ENCODE peak calls at places on chromosomes 11 and 22, in four cellular contexts. One of them, this sample, is unnamed.
A peak's percentile ranks its signal among the peaks of the same experiment; 100 is the strongest.

GRCh38 chr22:29345932-29346331 is 30.4 kb upstream of the RASL10A start:
- DNase-seq in WTC11: no peak
- DNase-seq in HepG2: no peak
- DNase-seq in K562: no peak
- DNase-seq in this sample: no peak

GRCh38 chr11:109062445-109062844 is 359.5 kb upstream of the C11orf87 start:
- DNase-seq in WTC11: no peak
- DNase-seq in K562: no peak
- DNase-seq in HepG2: no peak
- DNase-seq in this sample: no peak

GRCh38 chr11:130337281-130338089 is 22.8 kb upstream of the ZBTB44 start:
- DNase-seq in WTC11: no peak
- DNase-seq in HepG2: no peak
- DNase-seq in K562: no peak
- DNase-seq in this sample: no peak

GRCh38 chr11:119720311-119720710 is 8.7 kb downstream of the NECTIN1 start:
- DNase-seq in HepG2: no peak
- DNase-seq in K562: no peak
- DNase-seq in WTC11: no peak
- DNase-seq in this sample: no peak

GRCh38 chr11:133836076-133836548 is 9.2 kb downstream of the SPATA19 start:
- DNase-seq in K562: no peak
- DNase-seq in WTC11: no peak
- DNase-seq in HepG2: no peak
- DNase-seq in this sample: no peak

GRCh38 chr11:78419327-78419726 is 1.7 kb upstream of the GAB2 start:
- DNase-seq in WTC11: no peak
- DNase-seq in K562: no peak
- DNase-seq in HepG2: no peak
- DNase-seq in this sample: no peak

GRCh38 chr11:68412593-68413475 is 47.7 kb upstream of the PPP6R3 start:
- DNase-seq in HepG2: no peak
- DNase-seq in K562: no peak
- DNase-seq in WTC11: no peak
- DNase-seq in this sample: no peak

GRCh38 chr11:69394234-69394891 is 87.1 kb upstream of the LINC01488 start:
- DNase-seq in HepG2: no peak
- DNase-seq in K562: peak; percentile 41
- DNase-seq in WTC11: no peak
- DNase-seq in this sample: no peak

GRCh38 chr22:42397332-42398246 is 34.6 kb downstream of the NFAM1 start:
- DNase-seq in K562: no peak
- DNase-seq in WTC11: no peak
- DNase-seq in HepG2: no peak
- DNase-seq in this sample: no peak

GRCh38 chr11:206002-206384 is 1.2 kb downstream of the BET1L start:
- DNase-seq in WTC11: no peak
- DNase-seq in K562: no peak
- DNase-seq in HepG2: no peak
- DNase-seq in this sample: no peak

GRCh38 chr22:39244496-39245129 is at the start of gene PDGFB:
- DNase-seq in HepG2: no peak
- DNase-seq in WTC11: no peak
- DNase-seq in K562: peak; percentile 42
- DNase-seq in this sample: peak; percentile 46

GRCh38 chr11:121887564-121887963 is 228.5 kb downstream of the BLID start:
- DNase-seq in K562: no peak
- DNase-seq in HepG2: no peak
- DNase-seq in WTC11: no peak
- DNase-seq in this sample: no peak

GRCh38 chr11:77819921-77820564 is 479 bp downstream of the RSF1 start:
- DNase-seq in WTC11: peak; percentile 80
- DNase-seq in K562: peak; percentile 81
- DNase-seq in HepG2: peak; percentile 9
- DNase-seq in this sample: peak; percentile 40

GRCh38 chr22:35995772-35996171 is 32.9 kb downstream of the RBFOX2 start:
- DNase-seq in HepG2: no peak
- DNase-seq in WTC11: no peak
- DNase-seq in K562: no peak
- DNase-seq in this sample: no peak

GRCh38 chr11:64525711-64526110 is 65.3 kb upstream of the SLC22A12 start:
- DNase-seq in K562: no peak
- DNase-seq in HepG2: no peak
- DNase-seq in WTC11: no peak
- DNase-seq in this sample: no peak

GRCh38 chr11:31813961-31814868 is 3.1 kb upstream of the PAX6 start:
- DNase-seq in HepG2: no peak
- DNase-seq in WTC11: peak; percentile 43
- DNase-seq in K562: no peak
- DNase-seq in this sample: no peak

GRCh38 chr11:74739546-74740270 is 8.5 kb upstream of the CHRDL2 start:
- DNase-seq in K562: peak; percentile 80
- DNase-seq in HepG2: peak; percentile 69
- DNase-seq in WTC11: peak; percentile 62
- DNase-seq in this sample: peak; percentile 80

GRCh38 chr22:38564669-38565068 is 5.3 kb downstream of the DMC1 start:
- DNase-seq in WTC11: no peak
- DNase-seq in HepG2: no peak
- DNase-seq in K562: no peak
- DNase-seq in this sample: no peak

GRCh38 chr11:19753451-19754041 is 40.9 kb downstream of the NAV2 start:
- DNase-seq in WTC11: no peak
- DNase-seq in K562: no peak
- DNase-seq in HepG2: no peak
- DNase-seq in this sample: no peak

GRCh38 chr11:61152816-61153592 is 8.2 kb downstream of the VPS37C start:
- DNase-seq in HepG2: no peak
- DNase-seq in K562: no peak
- DNase-seq in WTC11: no peak
- DNase-seq in this sample: no peak

DNA sequence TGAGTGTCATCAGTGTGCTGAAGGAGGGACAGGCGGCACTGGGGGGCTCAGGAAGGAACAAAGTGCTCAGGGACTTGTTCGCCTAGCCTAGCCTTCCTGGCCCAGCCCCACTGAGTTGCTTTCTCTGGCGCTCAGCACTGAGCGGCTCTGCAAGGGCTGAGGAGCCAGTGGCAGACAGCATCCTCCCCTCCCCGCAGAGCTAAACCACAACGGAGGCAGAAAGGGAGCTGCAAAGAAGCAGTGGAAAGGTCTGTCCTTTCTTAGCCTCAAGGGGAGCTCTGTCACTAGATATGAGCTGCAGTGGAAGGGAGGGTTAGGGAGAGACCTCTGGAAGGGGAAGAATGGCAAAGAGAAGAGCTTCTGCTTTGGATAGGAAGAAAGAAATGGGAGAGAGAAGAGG is 89.7 kb upstream of the PHOX2A start:
- DNase-seq in WTC11: peak; percentile 69
- DNase-seq in K562: peak; percentile 24
- DNase-seq in HepG2: no peak
- DNase-seq in this sample: peak; percentile 30
- TF ChIP-seq ELF4 in WTC11: no peak
- TF ChIP-seq ELF4 in K562: no peak
- TF ChIP-seq ELF4 in HepG2: no peak
- TF ChIP-seq ELF4 in this sample: no peak

GRCh38 chr22:21641795-21642583 is at the start of gene SDF2L1:
- DNase-seq in WTC11: peak; percentile 99
- DNase-seq in HepG2: peak; percentile 97
- DNase-seq in K562: peak; percentile 100
- DNase-seq in this sample: peak; percentile 98

GRCh38 chr22:21642584-21643448 is 714 bp downstream of the SDF2L1 start:
- DNase-seq in WTC11: peak; percentile 81
- DNase-seq in HepG2: peak; percentile 62
- DNase-seq in K562: peak; percentile 95
- DNase-seq in this sample: peak; percentile 75

GRCh38 chr22:21639359-21639758 is 2.7 kb upstream of the SDF2L1 start:
- DNase-seq in WTC11: no peak
- DNase-seq in K562: no peak
- DNase-seq in HepG2: no peak
- DNase-seq in this sample: no peak

GRCh38 chr22:21640810-21641209 is 1.3 kb upstream of the SDF2L1 start:
- DNase-seq in HepG2: no peak
- DNase-seq in K562: no peak
- DNase-seq in WTC11: no peak
- DNase-seq in this sample: no peak

GRCh38 chr22:21641417-21641794 is 696 bp upstream of the SDF2L1 start:
- DNase-seq in HepG2: peak; percentile 59
- DNase-seq in WTC11: no peak
- DNase-seq in K562: peak; percentile 90
- DNase-seq in this sample: no peak
- TF ChIP-seq ELF4 in HepG2: no peak
- TF ChIP-seq ELF4 in WTC11: no peak
- TF ChIP-seq ELF4 in K562: no peak
- TF ChIP-seq ELF4 in this sample: no peak

DNA sequence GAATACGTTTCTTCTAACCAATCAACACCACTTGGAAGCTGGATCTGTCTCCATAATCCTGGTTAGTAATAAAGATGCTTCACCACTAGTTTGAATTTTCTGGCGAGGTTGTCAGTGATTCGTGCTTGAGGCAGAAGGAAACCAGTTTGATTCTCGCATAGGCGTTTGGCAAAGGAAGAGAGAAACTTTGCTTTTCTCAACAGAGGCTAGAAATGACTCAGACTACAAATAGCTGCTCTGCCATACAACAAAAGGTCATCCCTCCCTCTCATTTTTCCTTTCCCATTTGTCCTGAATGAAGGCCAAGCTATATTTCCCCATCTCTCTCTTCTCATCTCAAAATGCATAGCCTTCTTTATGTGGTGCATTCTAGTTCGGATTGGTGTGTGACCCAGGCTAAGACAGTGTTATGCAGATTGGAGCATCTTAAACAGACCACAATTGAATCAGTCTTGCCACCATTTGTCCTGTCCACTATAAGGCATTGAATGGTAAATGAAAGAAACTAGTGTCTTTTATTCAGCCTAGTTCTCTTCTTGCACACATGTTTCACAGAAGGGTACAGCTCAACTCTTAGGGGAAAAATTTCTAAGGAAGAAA is 741.5 kb downstream of the NTM start:
- DNase-seq in WTC11: no peak
- DNase-seq in K562: no peak
- DNase-seq in HepG2: no peak
- DNase-seq in this sample: no peak
- TF ChIP-seq ELF4 in WTC11: no peak
- TF ChIP-seq ELF4 in K562: no peak
- TF ChIP-seq ELF4 in HepG2: no peak
- TF ChIP-seq ELF4 in this sample: no peak

DNA sequence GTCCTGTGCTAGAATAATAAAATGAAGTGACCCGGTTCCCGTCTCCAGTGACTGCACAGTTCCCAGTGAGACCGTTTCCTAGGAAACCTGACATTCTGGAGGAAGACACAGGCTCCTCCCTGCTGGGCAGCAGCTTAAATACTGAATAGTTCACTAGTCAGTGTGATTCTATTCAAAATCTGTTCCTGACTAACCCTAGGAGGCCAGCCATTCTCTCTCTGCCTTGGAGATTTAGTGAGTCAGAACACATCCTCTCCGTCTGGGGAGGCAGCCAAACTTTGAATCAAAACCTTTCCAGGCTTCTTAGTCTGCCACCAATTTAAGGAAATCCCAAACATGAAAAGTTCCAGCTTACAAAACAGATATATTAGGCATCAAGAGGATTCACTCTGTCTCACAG is 11.2 kb downstream of the TRIM66 start:
- DNase-seq in WTC11: peak; percentile 69
- DNase-seq in K562: no peak
- DNase-seq in HepG2: no peak
- DNase-seq in this sample: no peak
- TF ChIP-seq ELF4 in WTC11: no peak
- TF ChIP-seq ELF4 in K562: no peak
- TF ChIP-seq ELF4 in HepG2: no peak
- TF ChIP-seq ELF4 in this sample: no peak

GRCh38 chr22:19107730-19108074 is 14.5 kb downstream of the DGCR2 start:
- DNase-seq in K562: no peak
- DNase-seq in WTC11: no peak
- DNase-seq in HepG2: no peak
- DNase-seq in this sample: no peak
- TF ChIP-seq ELF4 in K562: no peak
- TF ChIP-seq ELF4 in WTC11: no peak
- TF ChIP-seq ELF4 in HepG2: no peak
- TF ChIP-seq ELF4 in this sample: no peak

DNA sequence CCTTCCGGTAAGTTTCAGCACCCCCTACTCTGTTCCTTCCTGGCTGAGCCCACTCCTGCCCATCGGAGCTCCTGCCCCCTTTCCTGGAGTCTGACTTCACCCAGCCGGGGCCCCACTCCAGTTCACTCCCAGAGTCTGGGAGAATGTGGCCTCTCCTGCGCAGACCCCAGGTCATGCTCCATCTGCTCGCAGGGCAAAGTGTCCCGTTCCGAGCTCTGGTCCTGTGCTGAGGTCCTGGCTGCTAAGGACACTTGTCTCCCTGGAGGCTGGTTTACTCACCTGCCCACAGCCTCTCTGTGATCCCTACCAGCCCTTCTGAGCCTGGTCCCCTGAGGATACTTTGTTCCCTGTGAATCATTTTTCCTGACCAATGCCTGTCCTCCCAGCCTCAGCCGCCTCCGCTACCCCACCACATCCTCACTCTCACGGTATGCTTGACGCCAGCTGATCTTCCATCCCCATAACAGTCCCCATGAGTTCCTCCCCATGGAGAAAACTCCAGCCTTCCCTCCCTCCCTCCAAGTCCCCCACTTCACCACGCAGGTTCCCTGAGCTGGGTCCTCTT is 526 bp downstream of the IFITM10 start:
- DNase-seq in WTC11: no peak
- DNase-seq in HepG2: no peak
- DNase-seq in K562: peak; percentile 13
- DNase-seq in this sample: no peak
- TF ChIP-seq ELF4 in WTC11: no peak
- TF ChIP-seq ELF4 in HepG2: no peak
- TF ChIP-seq ELF4 in K562: no peak
- TF ChIP-seq ELF4 in this sample: no peak

GRCh38 chr22:46568102-46568809 is 30.8 kb upstream of the CELSR1 start:
- DNase-seq in HepG2: no peak
- DNase-seq in K562: no peak
- DNase-seq in WTC11: peak; percentile 12
- DNase-seq in this sample: no peak
- TF ChIP-seq ELF4 in HepG2: no peak
- TF ChIP-seq ELF4 in K562: no peak
- TF ChIP-seq ELF4 in WTC11: no peak
- TF ChIP-seq ELF4 in this sample: no peak

This sample was measured in HEK293T.